ENCODE peak calls at places on chromosomes 12 and 14, in ten cellular contexts. W is stimulated activated CD4-positive, alpha-beta T cell treated with anti-CD3 and anti-CD28 coated beads, Interleukin-15, amount 100 ng/mL, for 1 hour; N is fibroblast of the aortic adventitia; H is effector CD4-positive, alpha-beta T cell; T is NCI-H526 treated with DMSO at 0.1 percent for 48 hours; Y is transverse colon; A is effector memory CD8-positive, alpha-beta T cell; B is SK-MEL-5; O is astrocyte of the spinal cord; I is A172. Z is an unnamed sample.

GRCh38 chr12:76542908-76543307 is 16.7 kb downstream of the OSBPL8 start:
- DNase-seq in N (no peak), T (no peak), I (no peak), W (no peak), B (no peak), H (no peak), Y (no peak), O (no peak), A (no peak), Z (no peak)

GRCh38 chr14:71169861-71170260 is 262.6 kb downstream of the PCNX1 start:
- DNase-seq in N (no peak), B (no peak), Y (no peak), O (no peak), W (no peak), H (no peak), T (peak), A (no peak), I (no peak), Z (no peak)

GRCh38 chr12:94140556-94140955 is 7.8 kb upstream of the PLXNC1 start:
- DNase-seq in A (peak), B (peak), I (no peak), Y (peak), O (no peak), T (no peak), W (no peak), N (no peak), H (peak), Z (peak)

GRCh38 chr12:41656454-41656853 is 468.3 kb downstream of the PDZRN4 start:
- DNase-seq in T (no peak), W (no peak), Y (no peak), H (no peak), A (no peak), O (no peak), B (no peak), I (no peak), N (no peak), Z (no peak)

GRCh38 chr14:91878274-91878673 is 10.9 kb upstream of the TC2N start:
- DNase-seq in O (no peak), A (no peak), Y (no peak), H (no peak), W (no peak), T (no peak), I (no peak), N (no peak), B (no peak), Z (no peak)

GRCh38 chr12:121796855-121797751 is 3.6 kb upstream of the RHOF start:
- DNase-seq in B (peak), A (no peak), W (no peak), Y (peak), T (peak), I (peak), N (peak), H (no peak), O (peak), Z (peak)

GRCh38 chr14:106848330-106849121 is 1322.1 kb downstream of the TMEM121 start:
- DNase-seq in H (no peak), O (no peak), I (peak), A (no peak), Y (peak), N (no peak), B (peak), T (peak), W (no peak), Z (no peak)

GRCh38 chr12:108734200-108734906 is 3.0 kb upstream of the CORO1C start:
- DNase-seq in T (peak), A (no peak), B (no peak), O (peak), Y (peak), W (no peak), H (no peak), N (peak), I (peak), Z (no peak)

GRCh38 chr14:58832010-58832409 is 194.2 kb downstream of the DACT1 start:
- DNase-seq in B (no peak), O (no peak), Y (peak), N (no peak), H (no peak), A (no peak), I (no peak), W (no peak), T (no peak), Z (no peak)

GRCh38 chr14:75978249-75978731 is 3.5 kb downstream of the TGFB3 start:
- DNase-seq in I (no peak), T (no peak), W (no peak), N (no peak), Y (peak), A (no peak), O (no peak), B (no peak), H (no peak), Z (peak)

GRCh38 chr12:3655331-3655900 is 97.5 kb downstream of the CRACR2A start:
- DNase-seq in H (no peak), T (peak), N (peak), A (no peak), I (peak), O (no peak), B (peak), W (no peak), Y (no peak), Z (no peak)

GRCh38 chr14:100488057-100488456 is 99.2 kb downstream of the BEGAIN start:
- DNase-seq in O (peak), A (no peak), H (no peak), N (no peak), W (no peak), T (no peak), Y (no peak), B (no peak), I (no peak), Z (no peak)

GRCh38 chr12:112584266-112584722 is 165.5 kb downstream of the PTPN11 start:
- DNase-seq in B (no peak), O (no peak), I (peak), N (no peak), Y (no peak), W (no peak), T (no peak), A (no peak), H (no peak), Z (no peak)

GRCh38 chr12:94779520-94779919 is 129.2 kb upstream of the TMCC3 start:
- DNase-seq in I (peak), W (no peak), B (no peak), H (no peak), O (peak), T (no peak), N (peak), A (no peak), Y (no peak), Z (no peak)

GRCh38 chr12:62517887-62518286 is 51.3 kb downstream of the MON2 start:
- DNase-seq in O (no peak), H (no peak), B (no peak), Y (no peak), A (no peak), T (no peak), W (no peak), I (no peak), N (no peak), Z (no peak)

GRCh38 chr14:68528031-68528687 is 264.7 kb downstream of the ZFP36L1 start:
- DNase-seq in I (no peak), B (no peak), Y (no peak), H (no peak), T (no peak), A (no peak), N (no peak), O (no peak), W (no peak), Z (no peak)

GRCh38 chr14:60656755-60657608 is 7.7 kb upstream of the SIX1 start:
- DNase-seq in H (no peak), W (no peak), I (no peak), T (peak), N (peak), B (peak), Y (peak), O (peak), A (no peak), Z (peak)

GRCh38 chr12:119870462-119870861 is 6.7 kb downstream of the CIT start:
- DNase-seq in H (no peak), B (peak), I (peak), W (no peak), T (no peak), N (peak), A (no peak), O (peak), Y (no peak), Z (no peak)

GRCh38 chr14:103875010-103875409 is 27.6 kb upstream of the PPP1R13B start:
- DNase-seq in B (no peak), N (no peak), A (no peak), I (no peak), W (no peak), O (no peak), T (no peak), H (no peak), Y (no peak), Z (no peak)

GRCh38 chr14:73553845-73554244 is 4.9 kb downstream of the HEATR4 start:
- DNase-seq in W (no peak), Y (no peak), I (no peak), O (no peak), N (no peak), H (no peak), T (no peak), B (no peak), A (no peak), Z (no peak)

GRCh38 chr12:98154850-98155249 is 360.5 kb upstream of the TMPO start:
- DNase-seq in O (peak), A (no peak), W (no peak), T (peak), N (no peak), B (peak), H (no peak), Y (no peak), I (peak), Z (no peak)

GRCh38 chr14:24365600-24366374 is 2.2 kb upstream of the NFATC4 start:
- DNase-seq in O (peak), W (no peak), B (peak), N (peak), A (peak), H (peak), T (peak), Y (peak), I (no peak), Z (peak)

GRCh38 chr12:24081092-24081529 is 131.6 kb upstream of the SOX5 start:
- DNase-seq in B (no peak), N (no peak), W (no peak), T (no peak), H (no peak), A (no peak), I (no peak), Y (no peak), O (no peak), Z (no peak)

GRCh38 chr12:1840981-1841425 is 20.6 kb downstream of the LRTM2 start:
- DNase-seq in H (no peak), O (no peak), B (no peak), N (no peak), Y (no peak), I (no peak), T (no peak), W (no peak), A (no peak), Z (peak)

GRCh38 chr12:108939594-108939993 is 59.7 kb downstream of the DAO start:
- DNase-seq in W (no peak), O (peak), N (peak), H (no peak), T (no peak), I (peak), A (no peak), B (peak), Y (no peak), Z (no peak)

GRCh38 chr14:79028281-79028680 is 858.1 kb downstream of the NRXN3 start:
- DNase-seq in N (no peak), W (no peak), A (no peak), Y (no peak), T (no peak), B (no peak), O (no peak), I (no peak), H (no peak), Z (no peak)

GRCh38 chr14:21454843-21455550 is 926 bp downstream of the CHD8 start:
- DNase-seq in T (peak), B (peak), O (no peak), A (no peak), N (peak), Y (no peak), I (no peak), W (no peak), H (peak), Z (no peak)

GRCh38 chr14:76775695-76776305 is 14.5 kb downstream of the VASH1 start:
- DNase-seq in I (no peak), B (no peak), O (no peak), H (no peak), N (no peak), T (no peak), A (no peak), Y (no peak), W (no peak), Z (peak)

GRCh38 chr12:47534695-47535094 is 171.1 kb downstream of the RPAP3 start:
- DNase-seq in W (no peak), I (peak), O (peak), T (no peak), B (no peak), Y (no peak), A (no peak), H (no peak), N (peak), Z (no peak)

GRCh38 chr14:65019944-65020566 is 33.4 kb downstream of the FNTB start:
- DNase-seq in H (no peak), A (no peak), I (peak), T (peak), N (peak), Y (peak), O (peak), B (peak), W (no peak), Z (no peak)

GRCh38 chr14:76514599-76514998 is 138.7 kb downstream of the ESRRB start:
- DNase-seq in I (peak), B (peak), T (peak), A (no peak), Y (no peak), H (no peak), N (peak), O (no peak), W (no peak), Z (peak)

GRCh38 chr14:101215266-101215665 is 311.7 kb upstream of the RTL1 start:
- DNase-seq in I (no peak), W (no peak), H (no peak), A (no peak), B (no peak), T (no peak), Y (no peak), N (no peak), O (no peak), Z (no peak)

GRCh38 chr14:81472096-81472800 is 61.4 kb downstream of the SEL1L start:
- DNase-seq in W (no peak), N (no peak), H (no peak), I (no peak), B (no peak), T (no peak), O (no peak), Y (no peak), A (no peak), Z (no peak)

GRCh38 chr14:76123426-76124095 is 28.2 kb upstream of the GPATCH2L start:
- DNase-seq in W (no peak), T (no peak), H (no peak), N (no peak), A (no peak), O (no peak), Y (no peak), B (peak), I (no peak), Z (no peak)

GRCh38 chr14:55777867-55778266 is 197.9 kb downstream of the KTN1 start:
- DNase-seq in W (no peak), N (no peak), A (no peak), Y (no peak), O (no peak), T (no peak), B (no peak), I (no peak), H (no peak), Z (no peak)

GRCh38 chr14:35727764-35728163 is 81.3 kb downstream of the RALGAPA1 start:
- DNase-seq in Y (no peak), I (no peak), T (no peak), W (no peak), H (no peak), B (no peak), O (no peak), A (no peak), N (no peak), Z (no peak)

GRCh38 chr12:127457726-127458125 is 809.2 kb upstream of the TMEM132C start:
- DNase-seq in W (no peak), B (no peak), Y (no peak), N (no peak), T (no peak), H (no peak), A (no peak), O (no peak), I (no peak), Z (no peak)

Z was measured in spleen.